ENCODE peak calls at places on chromosomes 1 and 21, in ten cellular contexts. X is A549, P is heart left ventricle, Z is neural crest cell, V is progenitor cell of endocrine pancreas, Y is mucosa of descending colon, T is lower lobe of right lung, K is BE2C, L is choroid plexus epithelial cell, R is K562. M is an unnamed sample.

GRCh38 chr1:201890223-201890622 is 1.5 kb downstream of the SHISA4 start:
- DNase-seq in L (no peak), R (no peak), K (no peak), T (no peak), Y (no peak), V (no peak), P (no peak), Z (no peak), X (no peak), M (no peak)

GRCh38 chr1:227919916-227920315 is 27.8 kb downstream of the WNT9A start:
- DNase-seq in Y (peak), V (no peak), P (no peak), L (no peak), T (no peak), X (no peak), Z (no peak), R (peak), K (peak), M (peak)

GRCh38 chr1:21638531-21639341 is 30.4 kb downstream of the RAP1GAP start:
- DNase-seq in P (no peak), X (peak), V (no peak), R (peak), Z (no peak), K (no peak), Y (no peak), L (peak), T (peak), M (no peak)

GRCh38 chr1:17633654-17634053 is 94.2 kb downstream of the ARHGEF10L start:
- DNase-seq in Z (no peak), P (no peak), X (no peak), T (no peak), V (no peak), K (no peak), L (peak), R (peak), Y (no peak), M (no peak)

GRCh38 chr1:227942716-227943261 is 4.9 kb downstream of the WNT9A start:
- DNase-seq in K (no peak), T (no peak), R (no peak), P (peak), L (no peak), X (no peak), V (peak), Y (peak), Z (no peak), M (no peak)

GRCh38 chr1:23423415-23424170 is 955 bp downstream of the TCEA3 start:
- DNase-seq in K (peak), X (no peak), T (peak), Y (peak), R (no peak), Z (no peak), V (peak), P (peak), L (no peak), M (peak)

GRCh38 chr1:106292130-106292529 is 764.3 kb upstream of the PRMT6 start:
- DNase-seq in X (no peak), V (no peak), R (no peak), Y (no peak), P (no peak), K (peak), T (no peak), Z (no peak), L (no peak), M (no peak)

GRCh38 chr1:9629445-9630201 is 21.9 kb upstream of the PIK3CD start:
- DNase-seq in R (no peak), P (peak), Z (no peak), T (peak), X (no peak), K (no peak), L (peak), V (no peak), Y (peak), M (no peak)

GRCh38 chr1:50109647-50110075 is 941 bp downstream of the ELAVL4 start:
- DNase-seq in T (no peak), Y (no peak), K (peak), R (no peak), V (no peak), X (no peak), Z (no peak), P (no peak), L (peak), M (peak)

GRCh38 chr1:221801773-221802516 is 60.1 kb upstream of the DUSP10 start:
- DNase-seq in T (no peak), V (no peak), L (peak), K (no peak), R (no peak), Y (no peak), X (peak), P (no peak), Z (no peak), M (no peak)

GRCh38 chr1:103056423-103056822 is 51.9 kb downstream of the COL11A1 start:
- DNase-seq in X (no peak), K (no peak), P (no peak), L (peak), V (no peak), R (no peak), Z (no peak), Y (no peak), T (no peak), M (no peak)

GRCh38 chr1:165169028-165169427 is 187.5 kb downstream of the LMX1A start:
- DNase-seq in K (no peak), V (no peak), X (no peak), P (no peak), T (no peak), Y (no peak), Z (no peak), R (no peak), L (no peak), M (no peak)

GRCh38 chr1:201740086-201740541 is 88.8 kb upstream of the IPO9 start:
- DNase-seq in P (no peak), V (peak), R (no peak), Y (peak), T (no peak), X (no peak), Z (no peak), K (no peak), L (peak), M (peak)

GRCh38 chr1:80531182-80531581 is 1269.6 kb upstream of the ADGRL2 start:
- DNase-seq in P (no peak), T (no peak), K (no peak), X (no peak), Z (no peak), V (no peak), R (no peak), L (no peak), Y (no peak), M (no peak)

GRCh38 chr1:243628476-243628907 is 221.6 kb downstream of the AKT3 start:
- DNase-seq in R (no peak), Z (no peak), P (no peak), Y (no peak), X (no peak), K (no peak), L (no peak), T (no peak), V (no peak), M (no peak)

GRCh38 chr1:83950106-83950661 is 48.7 kb downstream of the TTLL7 start:
- DNase-seq in P (no peak), Z (no peak), X (no peak), Y (no peak), V (no peak), R (no peak), L (no peak), T (no peak), K (no peak), M (no peak)

GRCh38 chr21:41952568-41953248 is 1.1 kb downstream of the C2CD2 start:
- DNase-seq in V (no peak), Y (no peak), P (no peak), R (no peak), K (no peak), L (no peak), Z (no peak), T (no peak), X (no peak), M (peak)

GRCh38 chr1:41943717-41944116 is 25.0 kb upstream of the HIVEP3 start:
- DNase-seq in L (no peak), T (no peak), K (no peak), Y (no peak), Z (no peak), R (no peak), V (no peak), X (no peak), P (no peak), M (no peak)

GRCh38 chr1:14519976-14520375 is 78.5 kb upstream of the KAZN start:
- DNase-seq in L (no peak), K (no peak), P (no peak), Y (no peak), X (no peak), Z (no peak), R (no peak), V (no peak), T (no peak), M (no peak)

GRCh38 chr21:25402134-25402957 is 204.9 kb downstream of the MRPL39 start:
- DNase-seq in X (no peak), K (no peak), V (no peak), P (no peak), L (no peak), Z (no peak), Y (no peak), T (no peak), R (no peak), M (no peak)

GRCh38 chr1:237873487-237873927 is 17.2 kb downstream of the ZP4 start:
- DNase-seq in X (peak), V (no peak), R (no peak), Y (no peak), T (no peak), K (no peak), Z (no peak), P (no peak), L (peak), M (no peak)

GRCh38 chr1:221440658-221441057 is 301.2 kb downstream of the DUSP10 start:
- DNase-seq in V (no peak), Y (no peak), X (no peak), L (peak), R (no peak), T (no peak), Z (no peak), K (no peak), P (no peak), M (no peak)

GRCh38 chr1:82091729-82092128 is 291.0 kb downstream of the ADGRL2 start:
- DNase-seq in T (no peak), Y (no peak), P (no peak), Z (no peak), V (no peak), R (no peak), L (peak), K (no peak), X (no peak), M (no peak)

GRCh38 chr1:156146006-156146748 is 7.2 kb upstream of the SEMA4A start:
- DNase-seq in T (peak), Y (no peak), K (peak), L (peak), X (peak), R (peak), Z (no peak), P (peak), V (no peak), M (no peak)

GRCh38 chr1:40267767-40268187 is 9.7 kb downstream of the ZMPSTE24 start:
- DNase-seq in K (no peak), Y (no peak), V (no peak), R (no peak), X (no peak), T (no peak), P (peak), L (peak), Z (no peak), M (no peak)

GRCh38 chr1:3461238-3461933 is 6.9 kb downstream of the ARHGEF16 start:
- DNase-seq in L (no peak), V (no peak), Z (no peak), T (peak), Y (peak), P (no peak), K (peak), R (no peak), X (no peak), M (no peak)

DNA sequence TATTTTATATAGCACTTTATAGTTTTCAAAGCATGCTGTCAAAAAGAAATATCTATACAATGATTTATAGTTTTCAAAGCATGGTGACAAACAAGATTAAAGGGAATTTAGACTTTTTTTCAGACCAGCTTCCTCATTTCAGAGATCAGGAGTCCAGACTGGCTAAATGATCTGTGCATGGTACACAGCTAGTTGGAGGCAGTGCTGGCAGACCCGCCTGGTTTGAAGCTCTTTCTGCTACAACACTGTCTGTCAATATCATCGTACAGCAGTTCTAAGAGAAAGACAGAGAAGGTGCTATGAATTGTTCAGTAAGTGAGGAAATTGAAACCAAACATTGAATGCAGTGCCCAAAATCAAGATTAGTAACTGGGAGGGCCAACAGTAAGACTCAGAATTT is 479.0 kb downstream of the PTBP2 start:
- DNase-seq in K (peak), Y (no peak), T (no peak), L (no peak), X (no peak), Z (no peak), P (no peak), V (no peak), R (no peak), M (no peak)
- TF ChIP-seq CTCF in K (no peak), Y (no peak), T (no peak), L (no peak), X (no peak), Z (no peak), P (no peak), V (no peak), R (no peak), M (no peak)

DNA sequence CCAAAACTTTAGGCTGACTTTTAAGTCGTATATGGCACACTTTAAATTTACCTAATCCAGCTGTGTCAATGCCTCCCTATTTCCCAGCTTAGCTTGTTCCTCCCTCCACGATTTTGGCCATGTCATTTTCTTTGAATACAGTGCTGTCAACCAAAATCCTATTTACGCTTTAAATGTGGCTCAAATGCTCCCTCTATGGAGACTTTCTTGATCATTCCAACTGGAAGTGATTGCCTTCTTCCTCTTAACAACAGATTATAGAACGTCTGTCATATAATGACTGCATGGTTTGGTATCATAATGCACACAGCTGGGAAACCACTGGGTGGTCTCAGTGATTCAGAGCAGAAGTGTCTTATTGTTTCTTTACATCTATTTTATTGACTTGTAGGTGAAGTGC is 18.9 kb upstream of the BATF3 start:
- DNase-seq in Z (no peak), L (peak), X (peak), Y (no peak), T (no peak), R (no peak), V (no peak), P (no peak), K (no peak), M (no peak)
- TF ChIP-seq CTCF in Z (no peak), L (peak), X (no peak), Y (no peak), T (no peak), R (no peak), V (no peak), P (peak), K (peak), M (no peak)

DNA sequence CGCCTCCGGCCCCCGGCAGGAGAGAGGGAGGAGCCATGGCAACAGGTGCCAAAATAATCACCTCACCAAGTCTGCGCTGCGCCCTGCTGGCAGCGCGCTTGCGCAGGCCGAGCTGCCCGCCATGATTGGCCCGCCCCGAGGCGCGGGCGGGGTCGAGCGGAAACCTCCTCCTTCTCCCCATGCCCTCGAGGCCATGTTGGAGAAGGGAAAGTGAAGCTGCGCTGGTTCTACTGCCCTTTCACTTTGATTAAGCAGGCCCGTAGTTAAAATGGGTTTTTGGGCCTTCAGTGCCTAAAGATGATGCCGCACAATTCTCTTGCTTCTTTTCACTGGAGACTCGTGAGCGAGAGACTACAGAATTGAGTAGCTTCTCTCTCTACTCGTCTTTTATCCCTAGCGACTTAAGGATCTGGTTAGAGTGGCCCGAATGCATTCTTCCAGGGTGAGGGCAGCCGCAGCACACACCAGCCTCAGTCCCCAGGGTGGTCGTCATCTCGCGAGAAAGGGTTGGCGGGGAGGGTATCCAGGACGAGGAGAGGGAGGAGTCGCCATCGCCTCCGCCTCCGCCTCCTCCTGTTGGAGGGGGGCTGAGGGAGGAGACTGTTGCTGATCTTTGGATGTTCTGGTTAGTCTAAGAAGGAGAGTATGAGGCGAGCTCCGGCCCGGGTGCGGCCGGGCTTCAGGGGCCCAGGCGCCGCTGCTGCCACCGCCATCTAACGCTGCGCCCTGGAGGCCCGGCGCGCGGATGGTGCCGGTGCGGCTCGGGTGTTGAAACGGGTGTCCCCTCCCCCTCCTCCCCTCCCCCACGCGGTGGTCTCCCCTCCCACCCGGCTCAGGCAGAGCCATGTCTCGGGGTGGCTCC is at the start of gene DCAF6:
- DNase-seq in T (peak), K (peak), L (peak), X (peak), P (peak), V (peak), Z (peak), R (peak), Y (peak), M (peak)
- TF ChIP-seq CTCF in T (no peak), K (no peak), L (no peak), X (no peak), P (no peak), V (no peak), Z (no peak), R (no peak), Y (no peak), M (no peak)

DNA sequence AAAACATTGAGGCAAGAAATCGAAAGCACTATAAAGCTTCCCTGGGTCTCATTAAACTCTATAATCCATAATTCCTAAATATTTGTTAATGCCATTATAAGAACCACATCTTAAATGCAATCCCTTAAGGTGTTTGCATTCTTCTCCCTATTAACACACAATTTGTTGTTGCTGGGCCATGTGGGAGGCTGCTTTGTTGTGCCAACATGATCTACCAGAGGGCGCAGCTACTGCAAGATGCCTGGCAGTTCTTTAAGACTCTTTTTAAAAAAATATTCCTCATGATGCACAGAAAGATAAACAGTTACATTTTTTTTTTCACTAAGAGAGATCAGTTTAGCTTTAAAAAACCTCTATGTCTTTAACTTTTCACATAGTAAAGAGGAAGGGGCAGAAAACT is 39.0 kb upstream of the BCAS2 start:
- DNase-seq in T (no peak), Y (no peak), Z (no peak), P (no peak), V (no peak), R (no peak), K (no peak), X (peak), L (peak), M (no peak)
- TF ChIP-seq CTCF in T (no peak), Y (no peak), Z (no peak), P (no peak), V (no peak), R (no peak), K (no peak), X (no peak), L (no peak), M (no peak)

GRCh38 chr1:85200367-85200869 is 398 bp downstream of the SYDE2 start:
- DNase-seq in T (peak), X (peak), Y (peak), K (peak), Z (peak), L (no peak), P (no peak), R (no peak), V (peak), M (peak)
- TF ChIP-seq CTCF in T (no peak), X (no peak), Y (no peak), K (no peak), Z (no peak), L (no peak), P (no peak), R (no peak), V (no peak), M (no peak)

GRCh38 chr1:96075704-96076455 is 645.7 kb upstream of the PTBP2 start:
- DNase-seq in X (no peak), Z (no peak), K (no peak), Y (no peak), T (no peak), R (no peak), P (no peak), V (no peak), L (no peak), M (no peak)

GRCh38 chr1:96076589-96076988 is 645.0 kb upstream of the PTBP2 start:
- DNase-seq in Y (no peak), Z (no peak), V (no peak), P (no peak), R (no peak), T (no peak), L (no peak), X (no peak), K (no peak), M (no peak)

GRCh38 chr1:96080925-96081324 is 640.7 kb upstream of the PTBP2 start:
- DNase-seq in X (no peak), V (no peak), P (no peak), K (no peak), Z (no peak), T (no peak), Y (no peak), L (peak), R (no peak), M (no peak)
- TF ChIP-seq CTCF in X (no peak), V (no peak), P (no peak), K (peak), Z (no peak), T (no peak), Y (no peak), L (peak), R (no peak), M (no peak)

GRCh38 chr21:39030127-39030884 is 152.9 kb downstream of the PSMG1 start:
- DNase-seq in R (no peak), K (no peak), V (no peak), X (no peak), Z (no peak), P (no peak), L (no peak), Y (no peak), T (no peak), M (no peak)
- TF ChIP-seq CTCF in R (no peak), K (no peak), V (no peak), X (no peak), Z (no peak), P (no peak), L (no peak), Y (no peak), T (no peak), M (no peak)

M was measured in nephron progenitor cell.